ENCODE peak calls at places on chromosomes 13 and 19, in six cellular contexts. J, W, N, Z, Y and U are unnamed samples.

GRCh38 chr19:17496337-17496997 is 15.0 kb upstream of the PGLS start:
- DNase-seq in W (peak), J (peak), Z (peak), N (peak), Y (peak), U (peak)

GRCh38 chr13:30504081-30504480 is 38.3 kb upstream of the HMGB1 start:
- DNase-seq in N (no peak), W (no peak), Y (no peak), Z (no peak), J (peak), U (peak)

GRCh38 chr19:47157455-47158321 is 27.1 kb downstream of the SAE1 start:
- DNase-seq in N (peak), W (no peak), Y (peak), Z (peak), J (no peak), U (peak)

GRCh38 chr13:40309881-40310280 is 356.6 kb downstream of the FOXO1 start:
- DNase-seq in N (no peak), W (no peak), Z (no peak), J (no peak), Y (no peak), U (no peak)

GRCh38 chr13:52383362-52383761 is 22.6 kb downstream of the THSD1 start:
- DNase-seq in N (no peak), J (no peak), Y (no peak), Z (no peak), W (no peak), U (no peak)

GRCh38 chr13:41782086-41782485 is 178.8 kb downstream of the VWA8 start:
- DNase-seq in W (no peak), Y (no peak), Z (no peak), N (no peak), J (no peak), U (no peak)

GRCh38 chr13:97855570-97855970 is 97.9 kb upstream of the IPO5 start:
- DNase-seq in N (peak), W (no peak), Z (peak), Y (peak), J (peak), U (peak)

GRCh38 chr13:41919741-41920487 is 41.0 kb downstream of the VWA8 start:
- DNase-seq in Z (no peak), J (no peak), N (no peak), W (no peak), Y (no peak), U (no peak)

GRCh38 chr13:74136089-74136658 is 2.0 kb upstream of the KLF12 start:
- DNase-seq in Z (no peak), W (no peak), J (peak), Y (no peak), N (peak), U (peak)

GRCh38 chr13:76828316-76828741 is 57.9 kb downstream of the KCTD12 start:
- DNase-seq in Z (no peak), Y (no peak), W (no peak), N (peak), J (peak), U (peak)

GRCh38 chr13:22103628-22104027 is 432.8 kb downstream of the FGF9 start:
- DNase-seq in W (no peak), Y (no peak), J (no peak), N (peak), Z (no peak), U (peak)

GRCh38 chr13:69959041-69959440 is 148.6 kb upstream of the ATXN8OS start:
- DNase-seq in W (no peak), J (no peak), N (no peak), Z (no peak), Y (no peak), U (no peak)

GRCh38 chr13:102460806-102461205 is 59.0 kb upstream of the FGF14 start:
- DNase-seq in Y (no peak), N (no peak), J (no peak), Z (no peak), W (no peak), U (no peak)

GRCh38 chr13:113291997-113292862 is 4.8 kb upstream of the LAMP1 start:
- DNase-seq in Y (peak), Z (no peak), W (no peak), J (no peak), N (peak), U (peak)

GRCh38 chr19:4870025-4870700 is 2.7 kb upstream of the PLIN3 start:
- DNase-seq in W (no peak), J (no peak), N (peak), Z (no peak), Y (peak), U (peak)

GRCh38 chr19:58044886-58045285 is 11.1 kb downstream of the ZSCAN1 start:
- DNase-seq in Z (no peak), Y (no peak), N (no peak), W (no peak), J (no peak), U (no peak)

GRCh38 chr19:36719687-36720556 is 32.5 kb downstream of the ZNF567 start:
- DNase-seq in W (no peak), Z (no peak), N (no peak), Y (no peak), J (no peak), U (no peak)

GRCh38 chr19:3068071-3068470 is 5.8 kb upstream of the TLE5 start:
- DNase-seq in Z (no peak), W (no peak), N (no peak), Y (no peak), J (no peak), U (no peak)

GRCh38 chr13:76292726-76293125 is 593.5 kb downstream of the KCTD12 start:
- DNase-seq in J (no peak), Z (no peak), N (no peak), W (no peak), Y (no peak), U (no peak)

GRCh38 chr13:41008349-41008980 is 10.7 kb downstream of the ELF1 start:
- DNase-seq in Y (no peak), Z (no peak), N (peak), W (no peak), J (no peak), U (peak)

GRCh38 chr13:75705395-75705794 is 69.3 kb downstream of the LMO7 start:
- DNase-seq in Z (no peak), N (peak), J (no peak), W (no peak), Y (no peak), U (peak)

GRCh38 chr19:45920458-45920857 is 5.9 kb upstream of the NANOS2 start:
- DNase-seq in J (no peak), Y (no peak), N (no peak), W (no peak), Z (no peak), U (no peak)

GRCh38 chr19:40420451-40420765 is 5.4 kb downstream of the SERTAD1 start:
- DNase-seq in N (no peak), W (no peak), Y (no peak), Z (no peak), J (no peak), U (no peak)

GRCh38 chr19:13040232-13040915 is 45.1 kb downstream of the NFIX start:
- DNase-seq in W (no peak), Z (no peak), J (no peak), N (no peak), Y (no peak), U (no peak)

GRCh38 chr13:33279414-33279813 is 6.1 kb downstream of the STARD13 start:
- DNase-seq in N (no peak), J (no peak), Z (no peak), W (no peak), Y (no peak), U (no peak)

GRCh38 chr19:14086098-14086497 is 515 bp upstream of the C19orf67 start:
- DNase-seq in Y (no peak), J (no peak), Z (no peak), W (no peak), N (no peak), U (no peak)

GRCh38 chr19:55452381-55453325 is 8.8 kb downstream of the ISOC2 start:
- DNase-seq in N (peak), Y (peak), Z (peak), W (no peak), J (no peak), U (peak)

GRCh38 chr19:12797141-12797587 is 4.4 kb downstream of the PRDX2 start:
- DNase-seq in N (no peak), W (no peak), J (no peak), Y (no peak), Z (no peak), U (no peak)

GRCh38 chr13:29830000-29830399 is 20.4 kb downstream of the UBL3 start:
- DNase-seq in J (peak), Z (no peak), N (no peak), Y (no peak), W (no peak), U (no peak)

GRCh38 chr19:16587031-16588023 is 15.1 kb upstream of the SLC35E1 start:
- DNase-seq in Z (no peak), J (peak), Y (peak), W (peak), N (peak), U (peak)

GRCh38 chr19:51016798-51017683 is 2.5 kb downstream of the KLK10 start:
- DNase-seq in J (peak), Y (peak), Z (peak), N (peak), W (peak), U (peak)

GRCh38 chr13:73633817-73634449 is 500.3 kb downstream of the KLF12 start:
- DNase-seq in Z (no peak), W (no peak), Y (no peak), N (no peak), J (no peak), U (no peak)

GRCh38 chr13:90868321-90868920 is 479.1 kb upstream of the MIR17HG start:
- DNase-seq in N (peak), J (no peak), W (no peak), Y (no peak), Z (no peak), U (no peak)

GRCh38 chr13:68257111-68257842 is 1027.1 kb upstream of the PCDH9 start:
- DNase-seq in Z (no peak), W (no peak), Y (no peak), N (no peak), J (no peak), U (no peak)